ENCODE peak calls at places on chromosomes 12 and 14, in four cellular contexts. S, C, B and U are unnamed samples.
A peak's percentile ranks its signal among the peaks of the same experiment; 100 is the strongest.

GRCh38 chr12:65168606-65169310 is 625 bp upstream of the LEMD3 start:
- DNase-seq in S (no peak), C (no peak), B (no peak), U (no peak)

GRCh38 chr12:113413488-113413939 is 8.7 kb upstream of the SDSL start:
- DNase-seq in S (no peak), C (no peak), B (no peak), U (no peak)

GRCh38 chr12:24749171-24749570 is 199.7 kb downstream of the BCAT1 start:
- DNase-seq in S (no peak), C (no peak), B (no peak), U (no peak)

GRCh38 chr12:110600254-110600653 is 13.7 kb upstream of the TCTN1 start:
- DNase-seq in S (no peak), C (peak; percentile 30), B (no peak), U (peak; percentile 56)

GRCh38 chr12:119613319-119613936 is 19.9 kb downstream of the TMEM233 start:
- DNase-seq in S (no peak), C (no peak), B (no peak), U (no peak)

GRCh38 chr14:51735851-51736250 is 84.1 kb downstream of the FRMD6 start:
- DNase-seq in S (no peak), C (no peak), B (no peak), U (no peak)

GRCh38 chr14:104780513-104781030 is 15.0 kb downstream of the AKT1 start:
- DNase-seq in S (no peak), C (no peak), B (no peak), U (no peak)

GRCh38 chr14:103716091-103716801 is 636 bp downstream of the ZFYVE21 start:
- DNase-seq in S (no peak), C (peak; percentile 74), B (no peak), U (peak; percentile 66)

GRCh38 chr14:103568952-103569351 is 6.2 kb downstream of the COA8 start:
- DNase-seq in S (no peak), C (no peak), B (no peak), U (no peak)

GRCh38 chr12:123150273-123150803 is 552 bp downstream of the PITPNM2 start:
- DNase-seq in S (no peak), C (peak; percentile 88), B (no peak), U (peak; percentile 42)

GRCh38 chr12:102568151-102568815 is 87.9 kb upstream of the IGF1 start:
- DNase-seq in S (no peak), C (no peak), B (no peak), U (no peak)

GRCh38 chr12:25644964-25645363 is 91.9 kb upstream of the LMNTD1 start:
- DNase-seq in S (no peak), C (peak; percentile 43), B (no peak), U (no peak)

GRCh38 chr14:24317141-24317927 is 6.0 kb downstream of the LTB4R start:
- DNase-seq in S (no peak), C (no peak), B (no peak), U (peak; percentile 35)

GRCh38 chr12:47855502-47855901 is 35.8 kb upstream of the HDAC7 start:
- DNase-seq in S (no peak), C (no peak), B (no peak), U (peak; percentile 27)

GRCh38 chr12:107760207-107760816 is 625 bp downstream of the PRDM4 start:
- DNase-seq in S (no peak), C (peak; percentile 58), B (no peak), U (no peak)

GRCh38 chr14:106691601-106692291 is 1165.4 kb downstream of the TMEM121 start:
- DNase-seq in S (peak; percentile 79), C (peak; percentile 23), B (no peak), U (peak; percentile 20)

GRCh38 chr14:22598099-22598895 is at the start of gene ABHD4:
- DNase-seq in S (no peak), C (peak; percentile 89), B (no peak), U (peak; percentile 61)

GRCh38 chr14:67846029-67846610 is 26.5 kb downstream of the RAD51B start:
- DNase-seq in S (no peak), C (no peak), B (no peak), U (no peak)

GRCh38 chr12:109134186-109134917 is 18.0 kb downstream of the ACACB start:
- DNase-seq in S (no peak), C (peak; percentile 60), B (no peak), U (peak; percentile 52)

GRCh38 chr12:88753074-88753473 is 172.8 kb upstream of the KITLG start:
- DNase-seq in S (no peak), C (no peak), B (no peak), U (no peak)

GRCh38 chr14:91554535-91555332 is 44.6 kb upstream of the PPP4R3A start:
- DNase-seq in S (no peak), C (no peak), B (no peak), U (no peak)

GRCh38 chr12:67477682-67478265 is 170.8 kb upstream of the DYRK2 start:
- DNase-seq in S (no peak), C (no peak), B (no peak), U (no peak)

GRCh38 chr12:12616512-12617275 is 5.0 kb downstream of the CREBL2 start:
- DNase-seq in S (no peak), C (no peak), B (no peak), U (no peak)

GRCh38 chr14:93675651-93676050 is 112.6 kb downstream of the PRIMA1 start:
- DNase-seq in S (no peak), C (no peak), B (no peak), U (no peak)
- TF ChIP-seq NRF1 in S (no peak), C (no peak), B (no peak), U (no peak)

GRCh38 chr14:60565211-60565610 is 56.3 kb downstream of the SIX6 start:
- DNase-seq in S (no peak), C (no peak), B (no peak), U (no peak)
- TF ChIP-seq NRF1 in S (no peak), C (no peak), B (no peak), U (no peak)

GRCh38 chr14:99674064-99674650 is 9.9 kb upstream of the CYP46A1 start:
- DNase-seq in S (no peak), C (no peak), B (no peak), U (no peak)

GRCh38 chr14:99671230-99672224 is 12.6 kb upstream of the CYP46A1 start:
- DNase-seq in S (no peak), C (no peak), B (no peak), U (no peak)

GRCh38 chr14:99673328-99674063 is 10.6 kb upstream of the CYP46A1 start:
- DNase-seq in S (no peak), C (no peak), B (no peak), U (no peak)

GRCh38 chr14:99674776-99675175 is 9.3 kb upstream of the CYP46A1 start:
- DNase-seq in S (no peak), C (no peak), B (no peak), U (no peak)

DNA sequence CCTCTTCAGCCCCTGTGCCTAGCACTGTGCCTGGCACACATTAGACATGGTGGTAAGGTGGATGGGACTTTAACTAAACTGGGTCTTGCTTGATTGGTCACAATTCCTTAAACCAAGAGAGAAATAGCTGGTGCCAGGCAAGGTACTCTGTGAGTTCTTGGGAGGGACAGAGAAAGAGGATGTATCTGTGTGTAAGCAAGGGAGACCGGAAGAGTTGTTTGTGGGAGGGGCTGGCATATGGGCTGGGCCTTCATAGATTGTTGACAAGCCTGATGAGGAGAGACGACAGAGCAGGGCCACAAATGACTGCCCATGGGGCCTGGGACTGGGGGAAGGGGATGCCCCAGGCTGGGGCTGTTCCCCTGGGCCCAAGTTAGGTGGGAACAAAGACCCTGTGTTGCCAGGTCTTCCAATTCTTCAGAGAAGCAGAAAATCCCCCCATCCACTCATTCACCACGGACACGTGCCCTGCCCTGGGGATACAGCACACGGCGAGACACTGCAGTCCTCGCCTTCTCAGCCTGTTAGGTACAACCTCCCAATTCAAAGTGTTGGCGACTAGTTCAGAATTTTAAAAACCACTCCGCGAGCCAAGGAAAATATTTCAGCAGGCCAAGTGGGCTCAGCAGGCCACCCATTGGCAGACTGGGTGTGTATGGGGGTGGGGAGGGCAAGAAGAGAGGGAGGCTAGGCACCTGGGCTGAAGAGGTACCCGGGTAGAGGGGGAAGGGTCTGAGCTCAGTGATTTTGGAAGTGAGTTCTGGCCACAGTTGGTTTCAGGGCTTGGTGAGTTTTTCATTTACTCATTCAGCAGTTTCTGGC is 11.4 kb upstream of the CYP46A1 start:
- DNase-seq in S (no peak), C (no peak), B (no peak), U (peak; percentile 19)
- TF ChIP-seq NRF1 in S (no peak), C (no peak), B (no peak), U (no peak)

GRCh38 chr12:95591731-95592130 is 40.5 kb upstream of the USP44 start:
- DNase-seq in S (no peak), C (no peak), B (no peak), U (no peak)

GRCh38 chr12:95590775-95591174 is 39.5 kb upstream of the USP44 start:
- DNase-seq in S (no peak), C (no peak), B (no peak), U (no peak)

GRCh38 chr12:95593266-95593871 is 42.1 kb upstream of the USP44 start:
- DNase-seq in S (no peak), C (no peak), B (no peak), U (no peak)
- TF ChIP-seq NRF1 in S (no peak), C (no peak), B (no peak), U (no peak)

GRCh38 chr14:77284066-77284855 is 13.3 kb upstream of the NGB start:
- DNase-seq in S (no peak), C (no peak), B (no peak), U (no peak)

GRCh38 chr14:77279719-77280118 is 8.7 kb upstream of the NGB start:
- DNase-seq in S (no peak), C (no peak), B (no peak), U (no peak)

GRCh38 chr14:77278461-77279230 is 7.6 kb upstream of the NGB start:
- DNase-seq in S (no peak), C (no peak), B (no peak), U (no peak)

GRCh38 chr14:77286554-77286953 is 15.5 kb upstream of the NGB start:
- DNase-seq in S (no peak), C (no peak), B (no peak), U (no peak)

GRCh38 chr14:77281852-77282251 is 10.8 kb upstream of the NGB start:
- DNase-seq in S (no peak), C (no peak), B (no peak), U (no peak)
- TF ChIP-seq NRF1 in S (no peak), C (no peak), B (no peak), U (no peak)

DNA sequence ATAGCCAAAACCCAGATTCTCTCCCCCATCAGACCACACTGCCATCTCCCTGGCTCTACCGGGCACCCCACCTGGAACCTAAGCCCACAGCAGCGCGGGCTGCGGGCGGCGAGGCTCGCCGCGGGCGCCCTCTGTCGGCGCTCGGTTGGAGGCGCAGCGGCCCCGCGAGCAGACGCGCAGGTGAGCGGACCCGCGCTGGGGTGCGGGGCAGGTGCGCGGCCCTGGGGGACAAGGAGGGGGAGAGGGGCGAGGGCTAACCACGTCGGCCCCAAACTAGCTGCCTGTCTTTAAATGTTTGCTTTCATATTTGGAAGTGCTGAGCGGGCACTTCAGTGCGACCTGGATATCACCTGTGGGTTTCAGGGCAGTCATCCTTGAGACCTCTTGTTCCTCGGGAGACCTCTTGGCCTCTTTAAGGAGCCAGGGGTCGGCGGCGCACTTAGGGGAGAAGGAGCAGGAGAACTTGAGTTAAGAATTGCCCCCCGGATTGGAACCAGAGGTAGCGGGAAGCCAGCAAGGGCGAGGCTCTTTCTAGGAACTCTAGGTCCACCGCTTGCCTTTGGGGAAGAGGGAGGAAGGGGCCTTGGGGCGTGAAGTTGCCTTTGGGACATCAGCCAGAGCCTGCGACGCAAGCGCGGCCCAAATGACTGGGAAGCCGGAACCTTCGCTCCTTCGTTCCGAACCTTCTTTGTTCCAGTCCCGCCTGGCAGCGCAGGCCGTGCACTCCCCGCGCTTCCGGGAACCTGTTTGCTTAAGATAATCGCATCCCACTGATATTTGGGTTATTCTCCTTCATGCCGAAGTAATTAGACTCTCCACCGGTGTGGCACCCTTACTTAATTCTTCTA is 78.7 kb downstream of the NEDD1 start:
- DNase-seq in S (no peak), C (no peak), B (no peak), U (peak; percentile 66)
- TF ChIP-seq NRF1 in S (no peak), C (no peak), B (peak; percentile 13), U (no peak)